ENCODE peak calls at places on chromosomes 13 and 19, in eight cellular contexts. J, P, Y, S, M, I, W and B are unnamed samples.

GRCh38 chr13:26488236-26489028 is 69.1 kb upstream of the WASF3 start:
- DNase-seq in P (no peak), W (no peak), Y (no peak), I (no peak), J (no peak), M (no peak), S (no peak), B (no peak)

GRCh38 chr19:34244611-34245299 is 9.6 kb upstream of the GARRE1 start:
- DNase-seq in Y (no peak), J (no peak), I (peak), M (no peak), P (no peak), S (no peak), W (no peak), B (no peak)

GRCh38 chr19:11092181-11092538 is 2.9 kb downstream of the LDLR start:
- DNase-seq in W (no peak), Y (peak), P (no peak), J (peak), I (no peak), M (peak), S (no peak), B (no peak)

GRCh38 chr19:13206581-13206980 is 56.4 kb downstream of the IER2 start:
- DNase-seq in Y (no peak), P (no peak), J (no peak), W (no peak), M (no peak), S (no peak), I (no peak), B (no peak)

GRCh38 chr13:83980322-83980721 is 98.0 kb upstream of the SLITRK1 start:
- DNase-seq in J (no peak), P (no peak), W (no peak), S (no peak), I (no peak), M (no peak), Y (no peak), B (no peak)

GRCh38 chr19:15330801-15331418 is 1.4 kb downstream of the BRD4 start:
- DNase-seq in I (no peak), J (peak), W (peak), P (no peak), M (peak), Y (peak), S (no peak), B (no peak)

GRCh38 chr13:53138369-53139036 is 109.9 kb downstream of the OLFM4 start:
- DNase-seq in Y (no peak), I (peak), J (peak), P (no peak), W (no peak), S (no peak), M (peak), B (peak)

GRCh38 chr19:51664997-51665396 is 18.4 kb upstream of the SIGLEC14 start:
- DNase-seq in S (no peak), J (peak), M (no peak), Y (no peak), W (no peak), I (no peak), P (no peak), B (no peak)

GRCh38 chr19:40198272-40198990 is 7.2 kb downstream of the MAP3K10 start:
- DNase-seq in M (no peak), Y (no peak), S (no peak), I (no peak), J (no peak), W (no peak), P (no peak), B (no peak)

GRCh38 chr19:49809155-49809986 is 3.7 kb downstream of the FUZ start:
- DNase-seq in S (no peak), I (peak), P (peak), W (peak), J (no peak), M (peak), Y (no peak), B (peak)

GRCh38 chr19:45790942-45791341 is 1.7 kb downstream of the DMWD start:
- DNase-seq in S (no peak), J (no peak), M (peak), W (peak), P (no peak), Y (no peak), I (no peak), B (no peak)

GRCh38 chr13:110944121-110944967 is 29.5 kb upstream of the ANKRD10 start:
- DNase-seq in J (peak), W (peak), Y (peak), I (no peak), M (peak), S (no peak), P (no peak), B (no peak)

GRCh38 chr19:50534478-50534877 is 20.8 kb upstream of the ASPDH start:
- DNase-seq in Y (no peak), W (no peak), M (no peak), J (no peak), I (no peak), S (no peak), P (no peak), B (no peak)

GRCh38 chr13:46858163-46858562 is 38.7 kb downstream of the HTR2A start:
- DNase-seq in I (no peak), M (no peak), S (no peak), Y (no peak), W (no peak), J (no peak), P (no peak), B (no peak)

GRCh38 chr13:109999659-110000533 is 213.5 kb upstream of the IRS2 start:
- DNase-seq in M (no peak), W (no peak), S (no peak), I (no peak), J (no peak), P (no peak), Y (no peak), B (no peak)

GRCh38 chr13:49669735-49670309 is 21.5 kb downstream of the EBPL start:
- DNase-seq in P (no peak), Y (no peak), I (peak), S (peak), M (peak), J (peak), W (peak), B (no peak)

GRCh38 chr13:112443191-112444000 is 67.2 kb downstream of the SPACA7 start:
- DNase-seq in J (no peak), S (no peak), M (no peak), I (no peak), W (no peak), Y (no peak), P (no peak), B (no peak)

GRCh38 chr13:24910502-24911134 is 146.6 kb downstream of the RNF17 start:
- DNase-seq in J (no peak), P (no peak), W (peak), M (no peak), S (no peak), Y (peak), I (no peak), B (no peak)

GRCh38 chr13:66348745-66349720 is 881.1 kb downstream of the PCDH9 start:
- DNase-seq in Y (no peak), W (no peak), S (no peak), P (no peak), J (peak), I (peak), M (no peak), B (peak)

GRCh38 chr13:44710576-44710975 is 134.4 kb upstream of the TSC22D1 start:
- DNase-seq in M (no peak), W (no peak), I (no peak), P (no peak), S (no peak), Y (peak), J (peak), B (no peak)

GRCh38 chr13:94309997-94310842 is 169.3 kb downstream of the DCT start:
- DNase-seq in Y (no peak), J (peak), M (no peak), I (no peak), S (no peak), P (no peak), W (no peak), B (no peak)

GRCh38 chr19:54952591-54953344 is 5.4 kb upstream of the NLRP7 start:
- DNase-seq in Y (peak), W (no peak), J (peak), P (peak), M (no peak), S (no peak), I (no peak), B (no peak)

GRCh38 chr13:32068255-32068654 is 36.7 kb downstream of the FRY start:
- DNase-seq in S (no peak), P (no peak), I (no peak), M (no peak), W (no peak), Y (no peak), J (no peak), B (no peak)

GRCh38 chr13:27970382-27971235 is 1.5 kb upstream of the CDX2 start:
- DNase-seq in Y (no peak), S (no peak), M (no peak), J (no peak), P (no peak), I (no peak), W (no peak), B (no peak)

GRCh38 chr19:29549105-29550070 is 23.6 kb downstream of the VSTM2B start:
- DNase-seq in I (no peak), P (no peak), Y (no peak), S (no peak), J (no peak), W (no peak), M (peak), B (no peak)

GRCh38 chr13:114004416-114005205 is 30.7 kb upstream of the C13orf46 start:
- DNase-seq in S (no peak), P (peak), Y (no peak), J (peak), I (peak), W (no peak), M (peak), B (peak)

GRCh38 chr13:64591981-64592380 is 2638.2 kb downstream of the PCDH9 start:
- DNase-seq in P (no peak), Y (no peak), J (peak), W (no peak), I (no peak), S (no peak), M (no peak), B (no peak)

GRCh38 chr13:64154514-64154913 is 2738.9 kb upstream of the PCDH20 start:
- DNase-seq in P (no peak), M (no peak), S (no peak), J (peak), W (no peak), I (no peak), Y (no peak), B (no peak)

GRCh38 chr13:97786510-97786909 is 167.0 kb upstream of the IPO5 start:
- DNase-seq in W (no peak), I (no peak), S (no peak), M (no peak), Y (no peak), J (peak), P (no peak), B (no peak)

GRCh38 chr19:33278403-33279269 is 23.7 kb downstream of the CEBPA start:
- DNase-seq in S (no peak), I (no peak), Y (no peak), P (peak), M (no peak), J (no peak), W (no peak), B (no peak)

GRCh38 chr13:45191874-45192273 is 9.0 kb downstream of the KCTD4 start:
- DNase-seq in M (no peak), Y (no peak), J (no peak), P (no peak), W (no peak), S (no peak), I (no peak), B (no peak)

GRCh38 chr19:33430674-33431277 is 57.3 kb downstream of the CEBPG start:
- DNase-seq in W (peak), S (peak), Y (peak), P (peak), M (peak), I (peak), J (peak), B (peak)

DNA sequence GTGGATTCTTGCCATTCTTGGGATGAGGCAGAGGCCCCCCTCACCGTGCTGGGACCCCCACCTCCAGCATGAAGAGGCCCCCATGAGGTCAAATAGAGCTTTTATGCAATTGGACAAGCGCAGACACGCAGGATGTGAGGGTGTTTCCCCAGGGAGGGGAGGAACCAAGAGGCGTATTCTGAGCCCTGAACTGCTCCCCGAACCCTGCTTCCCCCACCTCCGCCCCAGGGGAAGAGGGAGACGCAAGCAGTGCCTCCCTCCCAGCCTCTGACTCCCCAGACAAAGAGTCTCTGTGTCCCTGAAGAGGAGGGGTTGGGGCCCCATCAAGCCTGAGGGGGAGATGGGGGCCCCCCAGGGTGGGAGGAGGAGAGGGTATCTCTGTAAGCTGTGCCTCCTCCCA is 1.3 kb upstream of the RDH8 start:
- DNase-seq in J (no peak), I (peak), Y (no peak), W (no peak), S (no peak), P (no peak), M (no peak), B (no peak)
- H3K27ac ChIP-seq in J (no peak), I (no peak), Y (no peak), W (no peak), S (no peak), P (no peak), M (no peak), B (peak)

DNA sequence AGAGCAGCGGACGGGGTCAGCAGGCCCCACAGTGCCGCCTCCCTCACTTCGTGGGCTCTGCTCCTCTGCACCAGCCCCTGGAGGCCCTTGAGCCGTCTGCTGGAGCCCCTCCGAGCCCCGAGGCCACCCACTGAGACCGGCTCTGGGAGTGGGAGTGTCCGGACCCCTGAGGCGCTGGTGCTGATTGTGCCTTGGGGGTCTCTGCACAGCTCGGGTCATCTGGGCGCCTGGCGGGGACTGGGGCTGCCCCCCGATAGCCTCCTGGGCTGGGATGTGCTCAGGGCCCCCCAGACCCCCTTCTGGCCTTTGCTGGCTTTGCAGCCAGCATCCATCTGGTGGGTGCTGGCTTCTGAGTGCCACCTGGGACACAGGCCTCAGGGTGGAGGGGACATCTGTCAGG is 15.4 kb downstream of the CBARP start:
- DNase-seq in M (no peak), I (no peak), W (no peak), J (no peak), Y (no peak), P (no peak), S (no peak), B (no peak)
- TF ChIP-seq CTCF in M (no peak), I (no peak), W (no peak), J (peak), Y (no peak), P (no peak), S (no peak), B (no peak)

GRCh38 chr19:8343483-8343844 is 402 bp upstream of the KANK3 start:
- DNase-seq in Y (no peak), M (no peak), S (no peak), W (no peak), P (no peak), I (no peak), J (no peak), B (no peak)
- H3K27ac ChIP-seq in Y (no peak), M (no peak), S (no peak), W (no peak), P (peak), I (peak), J (no peak), B (peak)

GRCh38 chr13:23715762-23716235 is 145.6 kb downstream of the TNFRSF19 start:
- DNase-seq in S (no peak), I (no peak), P (no peak), M (no peak), W (no peak), J (no peak), Y (no peak), B (no peak)
- TF ChIP-seq CTCF in S (no peak), I (peak), P (peak), M (no peak), W (no peak), J (peak), Y (no peak), B (peak)

DNA sequence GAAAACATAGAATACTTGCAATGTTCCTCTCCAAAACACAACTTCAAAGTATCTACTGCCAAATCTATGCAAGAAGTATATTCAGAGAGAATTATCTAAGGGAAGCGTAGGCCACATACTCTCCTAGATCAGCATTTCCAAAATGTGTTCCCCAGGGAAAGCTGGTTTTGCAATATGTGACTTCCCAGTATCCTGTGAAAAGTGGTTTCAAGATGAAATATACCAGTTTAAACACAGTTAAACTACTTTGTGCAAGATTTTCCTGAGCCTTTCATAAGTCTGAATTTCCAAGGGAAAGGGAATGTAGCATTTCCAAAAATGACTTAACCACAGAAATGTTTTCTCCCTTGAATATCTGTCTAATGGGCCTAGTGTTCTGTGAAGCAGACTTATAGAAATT is 7.6 kb downstream of the STARD13 start:
- DNase-seq in J (peak), S (no peak), I (no peak), Y (no peak), W (no peak), M (no peak), P (no peak), B (no peak)
- H3K27ac ChIP-seq in J (no peak), S (no peak), I (peak), Y (no peak), W (peak), M (peak), P (no peak), B (peak)

GRCh38 chr13:82480415-82480814 is 1401.9 kb downstream of the SLITRK1 start:
- DNase-seq in I (no peak), Y (no peak), W (no peak), S (no peak), P (no peak), M (no peak), J (no peak), B (no peak)
- TF ChIP-seq CTCF in I (no peak), Y (peak), W (no peak), S (no peak), P (no peak), M (no peak), J (no peak), B (no peak)

DNA sequence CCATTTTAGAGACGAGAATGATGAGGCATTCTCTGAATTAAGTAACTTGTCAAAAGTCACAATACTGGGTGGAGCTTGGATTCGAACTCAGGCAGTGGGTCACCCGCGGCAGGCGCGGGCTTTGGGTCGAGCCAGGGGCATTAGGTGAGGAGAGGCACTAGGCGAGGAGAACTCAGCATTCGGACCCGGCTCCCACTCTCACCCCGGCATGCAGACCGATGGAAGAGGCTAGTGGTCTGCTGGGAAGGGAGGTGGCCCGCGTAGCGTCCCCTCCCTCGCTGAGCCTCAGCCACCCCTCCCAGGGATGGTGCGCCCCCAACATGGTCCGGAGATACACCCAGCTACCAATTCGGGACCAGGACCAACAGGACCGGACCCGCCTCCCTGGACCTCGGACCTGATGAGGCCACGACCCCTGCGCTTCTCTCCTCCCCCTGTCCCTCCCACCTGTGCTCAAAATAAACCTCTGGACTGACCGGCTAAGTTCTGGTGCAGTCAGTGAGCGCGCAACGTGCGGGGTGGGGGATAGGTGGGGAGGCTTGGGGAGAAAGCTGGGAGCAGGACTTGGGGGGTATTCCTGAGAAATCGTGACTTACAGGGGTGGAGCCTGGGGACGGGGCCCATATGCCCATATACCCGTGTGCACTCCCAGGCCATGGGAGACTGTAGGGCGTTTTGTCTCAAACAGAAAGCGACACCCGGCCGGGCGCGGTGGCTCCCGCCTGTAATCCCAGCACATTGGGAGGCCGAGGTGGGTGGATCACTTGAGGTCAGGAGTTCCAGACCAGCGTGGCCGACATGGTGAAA is 1.3 kb upstream of the SNAPC2 start:
- DNase-seq in M (peak), P (no peak), Y (no peak), W (no peak), J (no peak), I (no peak), S (peak), B (no peak)
- H3K27ac ChIP-seq in M (peak), P (no peak), Y (no peak), W (peak), J (no peak), I (peak), S (no peak), B (peak)